ENCODE peak calls at places on chromosome 2, in five cellular contexts. U, O, F, T and J are unnamed samples.

GRCh38 chr2:39805936-39806608 is 27.0 kb upstream of the THUMPD2 start:
- DNase-seq in T (no peak), F (peak; percentile 44), U (no peak), O (peak; percentile 3), J (no peak)

GRCh38 chr2:147483911-147484310 is 360.9 kb upstream of the ACVR2A start:
- DNase-seq in O (no peak), F (no peak), T (no peak), U (no peak), J (no peak)

GRCh38 chr2:38187416-38188127 is 111.6 kb upstream of the CYP1B1 start:
- DNase-seq in U (peak; percentile 73), O (peak; percentile 94), F (peak; percentile 96), T (peak; percentile 85), J (peak; percentile 79)

GRCh38 chr2:10125842-10126596 is 3.5 kb downstream of the RRM2 start:
- DNase-seq in F (no peak), T (no peak), U (no peak), O (no peak), J (no peak)

GRCh38 chr2:174485763-174486613 is 841 bp downstream of the GPR155 start:
- DNase-seq in T (peak; percentile 67), O (peak; percentile 76), U (peak; percentile 46), F (peak; percentile 59), J (no peak)

GRCh38 chr2:148515976-148516375 is 128.6 kb upstream of the EPC2 start:
- DNase-seq in O (peak; percentile 62), T (no peak), F (peak; percentile 47), U (no peak), J (no peak)

GRCh38 chr2:224685120-224685519 is 31.0 kb downstream of the CCDC195 start:
- DNase-seq in F (no peak), O (no peak), T (no peak), U (no peak), J (no peak)

GRCh38 chr2:33409417-33409955 is 67.0 kb upstream of the RASGRP3 start:
- DNase-seq in T (no peak), O (no peak), U (no peak), F (no peak), J (no peak)

GRCh38 chr2:63055510-63056308 is 5.1 kb downstream of the OTX1 start:
- DNase-seq in U (peak; percentile 28), O (no peak), F (peak; percentile 58), T (peak; percentile 31), J (peak; percentile 13)

GRCh38 chr2:118091140-118091478 is 2.8 kb downstream of the INSIG2 start:
- DNase-seq in T (no peak), U (no peak), O (no peak), F (no peak), J (no peak)

GRCh38 chr2:232870766-232871371 is 805 bp downstream of the SNORC start:
- DNase-seq in F (no peak), T (no peak), U (no peak), O (no peak), J (peak; percentile 41)

GRCh38 chr2:70647873-70648481 is 94.4 kb upstream of the TGFA start:
- DNase-seq in F (peak; percentile 75), O (peak; percentile 44), U (peak; percentile 48), T (peak; percentile 77), J (peak; percentile 47)

GRCh38 chr2:1960761-1961160 is 216.4 kb upstream of the PXDN start:
- DNase-seq in F (no peak), O (no peak), T (no peak), U (no peak), J (no peak)

GRCh38 chr2:207282916-207283315 is 117.2 kb upstream of the KLF7 start:
- DNase-seq in F (peak; percentile 15), O (no peak), U (no peak), T (no peak), J (no peak)

GRCh38 chr2:45886229-45886663 is 234.8 kb downstream of the PRKCE start:
- DNase-seq in F (no peak), T (no peak), U (no peak), O (no peak), J (no peak)

GRCh38 chr2:44642123-44642857 is 280.5 kb downstream of the CAMKMT start:
- DNase-seq in O (no peak), U (no peak), T (no peak), F (no peak), J (no peak)

GRCh38 chr2:7190587-7191320 is 273.5 kb downstream of the RNF144A start:
- DNase-seq in U (no peak), O (no peak), F (peak; percentile 26), T (no peak), J (no peak)

GRCh38 chr2:27843992-27844391 is 46.2 kb downstream of the RBKS start:
- DNase-seq in F (no peak), T (no peak), U (no peak), O (no peak), J (no peak)

GRCh38 chr2:9373047-9373446 is 50.3 kb downstream of the ITGB1BP1 start:
- DNase-seq in T (no peak), O (no peak), F (no peak), U (no peak), J (no peak)

GRCh38 chr2:144523606-144524131 is 3.8 kb upstream of the ZEB2 start:
- DNase-seq in O (no peak), U (no peak), T (peak; percentile 62), F (peak; percentile 51), J (no peak)

GRCh38 chr2:73939419-73939818 is 12.7 kb downstream of the DGUOK start:
- DNase-seq in T (no peak), O (peak; percentile 50), F (peak; percentile 80), U (peak; percentile 52), J (no peak)

GRCh38 chr2:2640818-2641217 is 309.7 kb upstream of the MYT1L start:
- DNase-seq in O (no peak), T (no peak), U (no peak), F (no peak), J (no peak)

GRCh38 chr2:134301099-134301970 is 47.5 kb downstream of the MGAT5 start:
- DNase-seq in T (no peak), O (peak; percentile 70), U (peak; percentile 40), F (peak; percentile 64), J (no peak)

GRCh38 chr2:134308474-134309385 is 54.9 kb downstream of the MGAT5 start:
- DNase-seq in T (no peak), U (no peak), F (no peak), O (no peak), J (no peak)

GRCh38 chr2:134306521-134306920 is 52.6 kb downstream of the MGAT5 start:
- DNase-seq in O (no peak), T (no peak), U (no peak), F (no peak), J (no peak)

GRCh38 chr2:134307334-134307733 is 53.5 kb downstream of the MGAT5 start:
- DNase-seq in O (no peak), U (no peak), F (no peak), T (no peak), J (no peak)

GRCh38 chr2:134304726-134305509 is 51.0 kb downstream of the MGAT5 start:
- DNase-seq in T (no peak), O (no peak), F (no peak), U (no peak), J (no peak)
- H3K4me1 ChIP-seq in T (peaks cover 4% of the 10 kb centered on the region), O (peaks cover 11% of the 10 kb centered on the region), F (peaks cover 14% of the 10 kb centered on the region), U (peaks cover 51% of the 10 kb centered on the region), J (peaks cover 16% of the 10 kb centered on the region)

GRCh38 chr2:71781695-71782228 is 328.4 kb downstream of the DYSF start:
- DNase-seq in U (no peak), T (no peak), F (no peak), O (no peak), J (no peak)
- H3K27me3 ChIP-seq in U (no peaks in the 10 kb centered on the region), T (no peaks in the 10 kb centered on the region), F (no peaks in the 10 kb centered on the region), O (peaks cover 12% of the 10 kb centered on the region), J (no peaks in the 10 kb centered on the region)

GRCh38 chr2:43073373-43073772 is 153.0 kb downstream of the ZFP36L2 start:
- DNase-seq in F (peak; percentile 80), U (peak; percentile 82), T (peak; percentile 74), O (peak; percentile 36), J (no peak)

GRCh38 chr2:43071629-43072550 is 154.5 kb downstream of the ZFP36L2 start:
- DNase-seq in O (peak; percentile 49), T (peak; percentile 87), U (no peak), F (peak; percentile 34), J (peak; percentile 85)

GRCh38 chr2:43068730-43069517 is 157.5 kb downstream of the ZFP36L2 start:
- DNase-seq in U (no peak), T (no peak), O (no peak), F (no peak), J (no peak)

GRCh38 chr2:43070039-43070438 is 156.4 kb downstream of the ZFP36L2 start:
- DNase-seq in T (peak; percentile 88), O (no peak), F (no peak), U (peak; percentile 87), J (peak; percentile 83)

GRCh38 chr2:43070676-43071491 is 155.5 kb downstream of the ZFP36L2 start:
- DNase-seq in U (no peak), T (peak; percentile 79), O (no peak), F (no peak), J (no peak)
- H3K4me1 ChIP-seq in U (peaks cover 59% of the 10 kb centered on the region), T (peaks cover 34% of the 10 kb centered on the region), O (peaks cover 35% of the 10 kb centered on the region), F (peaks cover 34% of the 10 kb centered on the region), J (peaks cover 50% of the 10 kb centered on the region)

GRCh38 chr2:20665261-20666113 is 1.5 kb upstream of the GDF7 start:
- DNase-seq in O (no peak), F (peak; percentile 12), T (no peak), U (no peak), J (no peak)

GRCh38 chr2:20667151-20667530 is 197 bp downstream of the GDF7 start:
- DNase-seq in F (peak; percentile 58), T (no peak), U (no peak), O (no peak), J (no peak)

GRCh38 chr2:20664431-20665260 is 2.3 kb upstream of the GDF7 start:
- DNase-seq in T (no peak), F (peak; percentile 9), O (no peak), U (no peak), J (no peak)

GRCh38 chr2:20666364-20667150 is at the start of gene GDF7:
- DNase-seq in O (no peak), U (peak; percentile 55), T (peak; percentile 80), F (no peak), J (peak; percentile 55)

DNA sequence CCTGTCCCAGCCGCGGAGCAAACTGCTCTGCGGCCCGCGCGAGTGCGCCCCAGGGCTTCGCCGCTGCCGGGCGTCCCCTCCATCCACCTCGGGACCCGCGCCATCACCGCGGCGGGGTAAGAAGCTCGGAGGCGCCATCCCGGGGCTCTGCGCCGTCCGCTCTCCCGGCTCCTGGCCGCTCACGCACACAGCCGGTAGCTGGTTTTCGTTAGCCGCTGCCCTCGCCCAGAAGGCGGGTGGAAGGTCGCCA is 905 bp upstream of the GDF7 start:
- DNase-seq in T (no peak), U (no peak), O (no peak), F (peak; percentile 30), J (no peak)
- H3K27me3 ChIP-seq in T (no peaks in the 10 kb centered on the region), U (peaks cover 41% of the 10 kb centered on the region), O (peaks cover 90% of the 10 kb centered on the region), F (peaks cover 85% of the 10 kb centered on the region), J (peaks cover 3% of the 10 kb centered on the region)

DNA sequence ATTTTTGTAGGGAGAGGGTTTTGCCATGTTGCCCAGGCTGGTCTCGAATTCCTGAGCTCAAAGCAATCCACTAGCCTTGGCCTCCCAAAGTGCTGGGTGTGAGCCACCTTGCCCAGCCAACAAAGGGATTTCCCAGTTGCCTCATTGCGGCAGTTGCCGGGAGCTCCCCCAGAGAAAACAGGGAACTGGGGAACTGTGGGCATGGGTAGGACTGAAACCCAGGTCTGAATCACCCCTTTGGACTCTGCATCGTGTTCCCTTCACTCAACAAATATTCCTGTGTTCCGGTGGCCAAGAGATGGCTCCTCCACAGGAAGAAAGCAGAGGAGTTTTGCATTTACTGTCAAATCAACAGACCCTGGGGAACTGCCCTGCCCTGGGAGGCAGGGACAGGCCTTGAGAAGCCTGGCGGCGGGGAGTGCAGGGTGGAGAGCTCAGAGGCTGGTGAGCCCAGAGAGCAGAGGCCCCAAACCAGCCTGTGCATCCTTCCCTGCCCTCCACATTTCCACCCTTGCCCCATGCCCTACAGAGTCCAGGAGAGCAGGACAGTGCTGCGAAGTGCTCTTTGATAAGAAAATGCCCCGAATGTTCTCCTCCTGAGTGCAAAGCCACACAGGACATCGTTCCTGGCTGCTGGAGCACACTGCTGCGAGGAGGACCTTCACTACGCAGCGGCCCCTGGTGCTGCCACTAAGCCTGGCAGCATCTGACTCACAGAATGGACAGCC is 24.9 kb downstream of the MYO7B start:
- DNase-seq in U (no peak), F (peak; percentile 90), T (no peak), O (no peak), J (no peak)
- H3K4me1 ChIP-seq in U (no peaks in the 10 kb centered on the region), F (peaks cover 20% of the 10 kb centered on the region), T (no peaks in the 10 kb centered on the region), O (no peaks in the 10 kb centered on the region), J (no peaks in the 10 kb centered on the region)